ENCODE peak calls at places on chromosomes 5 and 9, in seven cellular contexts. T is tibial nerve, H is IMR-90, S is transverse colon, F is NB4, A is breast epithelium, Z is uterus. Q is an unnamed sample.

GRCh38 chr5:50751064-50751657 is 84.7 kb downstream of the PARP8 start:
- DNase-seq in T (no peak), H (peak), S (peak), F (peak), A (no peak), Z (no peak), Q (no peak)

GRCh38 chr5:61357745-61358144 is 25.7 kb downstream of the ZSWIM6 start:
- DNase-seq in T (no peak), H (no peak), S (no peak), F (peak), A (no peak), Z (no peak), Q (no peak)

GRCh38 chr5:177378884-177379883 is 5.0 kb upstream of the SLC34A1 start:
- DNase-seq in T (no peak), H (peak), S (no peak), F (peak), A (no peak), Z (no peak), Q (no peak)

GRCh38 chr9:111013250-111013649 is 25.0 kb downstream of the LPAR1 start:
- DNase-seq in T (no peak), H (no peak), S (no peak), F (no peak), A (no peak), Z (no peak), Q (no peak)

GRCh38 chr5:91018712-91019371 is 364.3 kb downstream of the ARRDC3 start:
- DNase-seq in T (no peak), H (no peak), S (no peak), F (no peak), A (no peak), Z (no peak), Q (no peak)

GRCh38 chr9:88954073-88954472 is 37.2 kb upstream of the S1PR3 start:
- DNase-seq in T (no peak), H (peak), S (no peak), F (peak), A (no peak), Z (no peak), Q (no peak)

GRCh38 chr5:34486160-34486765 is 169.9 kb upstream of the RAI14 start:
- DNase-seq in T (peak), H (peak), S (peak), F (peak), A (peak), Z (peak), Q (peak)

GRCh38 chr5:31329722-31330121 is 136.2 kb downstream of the CDH6 start:
- DNase-seq in T (no peak), H (peak), S (no peak), F (peak), A (no peak), Z (no peak), Q (no peak)

GRCh38 chr9:18595597-18595996 is 121.6 kb downstream of the ADAMTSL1 start:
- DNase-seq in T (no peak), H (no peak), S (no peak), F (no peak), A (no peak), Z (no peak), Q (no peak)

GRCh38 chr9:33263131-33263935 is 1.2 kb downstream of the BAG1 start:
- DNase-seq in T (no peak), H (no peak), S (no peak), F (peak), A (no peak), Z (no peak), Q (peak)

GRCh38 chr5:1764606-1764960 is 35.1 kb downstream of the MRPL36 start:
- DNase-seq in T (no peak), H (no peak), S (no peak), F (no peak), A (no peak), Z (no peak), Q (no peak)

GRCh38 chr5:178267245-178267644 is 34.6 kb upstream of the PHYKPL start:
- DNase-seq in T (no peak), H (no peak), S (no peak), F (no peak), A (no peak), Z (no peak), Q (no peak)

GRCh38 chr9:91992636-91993035 is 42.6 kb upstream of the ROR2 start:
- DNase-seq in T (no peak), H (peak), S (no peak), F (no peak), A (no peak), Z (no peak), Q (no peak)

GRCh38 chr9:17137576-17137975 is 2.7 kb downstream of the CNTLN start:
- DNase-seq in T (no peak), H (peak), S (no peak), F (no peak), A (no peak), Z (no peak), Q (no peak)

GRCh38 chr5:27241564-27242257 is 203.3 kb upstream of the CDH9 start:
- DNase-seq in T (no peak), H (peak), S (no peak), F (peak), A (no peak), Z (no peak), Q (no peak)

DNA sequence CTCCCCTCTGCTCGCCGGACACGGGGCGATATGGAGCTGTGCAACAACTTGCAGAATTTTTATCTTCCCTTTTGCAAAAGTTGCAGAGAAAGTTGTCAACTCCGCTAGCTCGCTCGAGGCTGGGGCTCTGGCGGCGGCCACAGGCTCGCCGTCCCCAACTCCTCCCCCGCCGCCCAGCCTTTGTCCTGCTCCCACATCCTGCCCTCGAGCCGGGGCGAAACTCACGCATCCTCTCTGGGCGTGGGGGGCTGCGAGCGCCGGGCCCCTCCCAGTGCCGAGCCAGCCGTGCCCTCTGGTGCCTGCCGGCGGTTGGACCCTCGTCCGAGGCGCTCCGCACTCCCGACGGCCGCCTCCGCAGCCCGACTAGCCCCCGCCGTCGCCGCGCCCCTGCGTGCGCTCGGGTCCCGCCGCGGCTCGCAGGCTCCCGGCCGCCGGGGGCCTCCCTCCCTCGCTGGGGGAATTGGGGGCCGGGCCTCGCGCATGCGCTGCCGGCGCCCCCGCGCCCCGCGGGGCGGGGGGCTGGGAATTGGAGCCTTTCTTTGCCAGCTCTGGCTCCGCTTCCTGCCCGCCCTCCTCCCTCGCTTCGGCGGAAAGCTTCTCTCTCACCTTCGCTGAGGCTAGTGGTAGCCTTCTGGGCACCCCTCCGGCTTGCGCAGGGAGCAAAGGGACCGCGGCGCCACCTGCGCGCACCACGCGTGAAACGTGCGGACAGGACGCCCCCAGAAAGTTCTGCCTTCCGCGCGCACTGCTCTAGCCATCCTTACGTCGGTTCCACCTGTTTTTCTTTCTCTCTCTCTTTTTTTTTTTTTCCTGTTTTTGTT is at the start of gene CCNJL:
- DNase-seq in T (no peak), H (peak), S (peak), F (peak), A (peak), Z (peak), Q (no peak)
- TF ChIP-seq POLR2A in T (no peak), H (peak), S (no peak), F (peak), A (no peak), Z (peak), Q (no peak)

DNA sequence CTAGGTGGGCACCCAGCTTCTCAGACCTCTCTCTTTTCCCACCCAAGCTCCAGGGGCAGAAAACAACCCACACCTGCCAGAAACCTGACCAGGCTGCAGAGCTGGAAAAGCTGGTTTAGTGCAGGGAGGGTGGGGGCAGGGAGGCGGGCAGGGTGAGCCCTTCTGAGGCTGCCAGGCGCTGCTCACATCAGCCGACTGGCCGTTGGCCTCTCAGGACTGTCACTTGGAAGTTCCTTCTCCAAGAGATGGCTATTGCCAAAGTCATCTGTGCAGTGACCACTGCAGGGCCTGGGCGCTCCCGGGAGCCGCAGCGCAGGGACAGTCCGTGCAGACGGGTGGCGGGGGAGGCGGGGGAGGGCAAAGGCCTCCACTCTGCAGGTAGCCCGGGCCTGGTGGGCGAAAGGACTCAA is 204.9 kb upstream of the IER5L start:
- DNase-seq in T (no peak), H (no peak), S (peak), F (no peak), A (peak), Z (no peak), Q (peak)
- TF ChIP-seq POLR2A in T (no peak), H (no peak), S (peak), F (no peak), A (peak), Z (no peak), Q (no peak)

GRCh38 chr5:142870552-142870951 is 100.4 kb downstream of the ARHGAP26 start:
- DNase-seq in T (no peak), H (no peak), S (no peak), F (no peak), A (no peak), Z (no peak), Q (no peak)

GRCh38 chr5:142871880-142872200 is 101.7 kb downstream of the ARHGAP26 start:
- DNase-seq in T (no peak), H (peak), S (no peak), F (peak), A (no peak), Z (no peak), Q (no peak)

GRCh38 chr5:142872217-142872616 is 102.0 kb downstream of the ARHGAP26 start:
- DNase-seq in T (no peak), H (no peak), S (no peak), F (peak), A (no peak), Z (no peak), Q (no peak)

GRCh38 chr5:142869883-142870282 is 99.7 kb downstream of the ARHGAP26 start:
- DNase-seq in T (no peak), H (peak), S (peak), F (no peak), A (no peak), Z (no peak), Q (no peak)

DNA sequence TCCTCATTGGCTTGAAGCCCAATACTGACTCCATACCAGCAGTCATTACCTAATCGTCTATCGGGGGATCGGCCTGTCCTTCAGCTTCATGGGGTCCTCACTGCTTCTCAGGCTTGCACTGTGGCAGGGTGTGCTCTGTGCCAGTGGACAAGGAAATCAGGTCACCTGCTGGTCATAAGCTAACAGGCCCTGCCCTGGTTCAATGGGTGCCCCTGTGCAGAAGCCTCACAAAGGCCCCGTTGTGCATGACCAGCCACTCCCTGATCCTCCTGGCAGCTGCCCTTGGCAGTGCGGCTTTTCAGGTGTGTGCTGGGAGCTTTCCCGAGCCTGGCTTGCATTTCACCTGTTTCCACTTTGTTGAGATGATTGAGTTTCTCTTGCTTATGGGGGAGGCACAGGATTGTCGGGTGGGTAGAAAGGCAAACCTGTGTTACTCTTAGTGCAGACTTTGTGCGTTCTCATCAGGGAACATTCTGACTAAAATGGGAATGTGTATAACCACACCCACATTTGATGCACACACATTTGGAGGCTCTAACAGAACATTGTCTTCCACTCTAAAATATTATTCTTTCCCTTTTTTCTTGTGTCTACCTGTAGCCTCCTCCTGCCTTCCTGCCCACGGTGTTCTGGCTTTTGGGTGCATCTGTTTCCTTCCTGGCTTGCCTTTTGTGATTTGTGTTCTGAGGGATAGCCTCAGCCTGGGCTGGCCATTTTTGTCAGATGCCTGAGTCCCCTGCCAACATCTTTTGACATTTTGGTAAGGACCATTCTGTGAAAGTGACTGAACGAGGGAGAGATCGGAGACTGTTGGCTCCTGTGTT is 101.1 kb downstream of the ARHGAP26 start:
- DNase-seq in T (no peak), H (no peak), S (peak), F (no peak), A (peak), Z (no peak), Q (no peak)
- TF ChIP-seq POLR2A in T (no peak), H (no peak), S (peak), F (no peak), A (no peak), Z (no peak), Q (no peak)

GRCh38 chr5:170700503-170700902 is 83.0 kb upstream of the GABRP start:
- DNase-seq in T (no peak), H (no peak), S (no peak), F (no peak), A (no peak), Z (no peak), Q (no peak)

GRCh38 chr5:170704417-170705195 is 78.9 kb upstream of the GABRP start:
- DNase-seq in T (no peak), H (no peak), S (no peak), F (no peak), A (no peak), Z (no peak), Q (no peak)

GRCh38 chr5:170697031-170697430 is 86.5 kb upstream of the GABRP start:
- DNase-seq in T (no peak), H (no peak), S (no peak), F (no peak), A (no peak), Z (no peak), Q (no peak)

GRCh38 chr5:170701321-170701720 is 82.2 kb upstream of the GABRP start:
- DNase-seq in T (no peak), H (no peak), S (no peak), F (no peak), A (no peak), Z (no peak), Q (no peak)
- TF ChIP-seq POLR2A in T (no peak), H (no peak), S (no peak), F (no peak), A (no peak), Z (no peak), Q (no peak)

DNA sequence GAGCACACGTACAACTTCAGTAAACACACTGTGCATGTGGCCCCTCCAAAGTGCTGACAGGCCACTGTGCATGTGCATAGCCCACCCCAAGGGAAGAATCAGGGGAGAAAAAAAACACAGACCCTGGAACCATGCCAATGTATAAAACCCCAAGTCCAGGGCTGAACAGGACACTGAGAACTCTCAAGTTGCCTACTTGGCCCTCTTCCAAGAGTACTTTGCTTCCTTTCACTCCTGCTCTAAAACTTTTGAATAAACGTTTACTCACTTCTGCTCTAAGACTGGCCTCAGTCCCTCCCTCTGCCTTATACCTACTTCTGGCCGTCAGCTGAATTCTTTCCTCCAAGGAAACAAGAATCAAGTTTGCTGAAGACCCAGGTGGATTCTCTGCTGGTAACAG is 77.7 kb upstream of the NFIB start:
- DNase-seq in T (no peak), H (no peak), S (no peak), F (no peak), A (no peak), Z (no peak), Q (no peak)
- TF ChIP-seq POLR2A in T (no peak), H (no peak), S (no peak), F (no peak), A (no peak), Z (no peak), Q (no peak)

GRCh38 chr5:134004626-134005414 is at the start of gene VDAC1:
- DNase-seq in T (peak), H (peak), S (peak), F (peak), A (peak), Z (peak), Q (peak)
- TF ChIP-seq POLR2A in T (peak), H (peak), S (peak), F (peak), A (no peak), Z (peak), Q (peak)

DNA sequence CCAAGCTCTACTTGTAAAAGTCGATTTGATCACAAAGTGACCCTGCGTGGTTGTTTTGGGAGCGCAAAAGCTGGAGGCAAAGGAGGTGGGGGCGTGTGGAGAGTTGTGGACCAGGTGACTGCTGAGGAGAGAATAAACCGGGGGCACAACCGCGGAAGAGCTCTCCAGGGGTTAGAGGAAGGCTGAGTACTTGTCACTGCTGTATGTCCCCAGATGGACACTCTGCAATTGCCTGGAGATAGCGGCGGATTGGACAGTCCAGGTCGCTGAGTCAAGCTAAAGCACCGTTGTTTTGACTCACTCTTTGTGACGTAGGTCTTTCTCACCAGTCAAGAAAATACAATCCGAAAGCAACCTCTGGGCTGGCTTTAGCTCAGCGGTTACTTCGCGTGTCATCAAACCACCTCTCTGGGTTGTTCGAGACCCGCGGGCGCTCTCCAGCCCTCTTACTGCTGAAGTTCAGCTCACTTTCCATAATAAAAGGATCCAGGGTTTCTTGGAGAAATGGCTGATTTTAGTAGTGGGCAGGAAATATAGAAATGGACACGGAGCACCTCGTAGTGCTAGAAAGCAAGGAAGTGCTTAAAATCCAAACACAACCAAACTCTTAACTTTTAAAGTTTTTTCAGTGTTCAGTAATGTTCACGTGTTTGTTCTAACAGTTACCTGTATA is 25.7 kb downstream of the ZMAT2 start:
- DNase-seq in T (peak), H (peak), S (peak), F (peak), A (peak), Z (peak), Q (no peak)
- TF ChIP-seq POLR2A in T (no peak), H (no peak), S (no peak), F (no peak), A (no peak), Z (no peak), Q (no peak)

GRCh38 chr5:179858586-179859427 is at the start of gene MRNIP:
- DNase-seq in T (peak), H (peak), S (peak), F (peak), A (peak), Z (peak), Q (peak)
- TF ChIP-seq POLR2A in T (no peak), H (peak), S (peak), F (peak), A (no peak), Z (peak), Q (peak)

DNA sequence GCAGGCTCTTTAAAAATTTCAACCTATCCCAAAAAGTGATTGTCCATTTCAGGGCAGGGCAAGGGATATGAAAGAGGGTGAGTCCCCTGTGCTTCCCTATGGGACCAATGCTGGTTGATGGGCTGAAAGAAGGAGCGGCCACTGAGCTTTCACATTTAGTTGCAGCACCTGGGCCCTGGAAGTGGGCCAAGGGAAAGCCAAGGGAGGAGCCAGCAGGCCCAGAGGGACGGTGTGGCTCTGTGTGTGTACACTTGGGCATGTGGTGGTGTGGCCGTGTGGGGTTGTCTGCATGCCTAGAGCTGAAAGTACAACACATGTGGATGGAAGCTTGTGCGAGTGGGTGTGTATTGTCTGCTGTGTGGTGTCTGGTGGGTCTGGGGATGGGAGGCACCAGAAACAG is 14.0 kb upstream of the PSMD5 start:
- DNase-seq in T (no peak), H (no peak), S (peak), F (no peak), A (peak), Z (no peak), Q (no peak)
- TF ChIP-seq POLR2A in T (no peak), H (no peak), S (no peak), F (no peak), A (no peak), Z (no peak), Q (no peak)

Q was measured in gastrocnemius medialis.